ENCODE peak calls at places on chromosomes 6 and 20, in seven cellular contexts. X is GM12891, H is HepG2, G is H1, E is SK-N-SH, M is K562, N is GM12878. P is an unnamed sample.

GRCh38 chr20:51172558-51173428 is 149.9 kb upstream of the KCNG1 start:
- DNase-seq in E (no peak), X (no peak), G (no peak), H (no peak), M (no peak), N (no peak), P (no peak)

GRCh38 chr6:72032056-72032455 is 145.7 kb downstream of the RIMS1 start:
- DNase-seq in G (no peak), N (no peak), E (no peak), X (no peak), H (no peak), M (no peak), P (no peak)

GRCh38 chr6:24757610-24758009 is 17.1 kb upstream of the GMNN start:
- DNase-seq in M (no peak), X (no peak), H (no peak), E (no peak), G (no peak), N (no peak), P (no peak)

GRCh38 chr6:155313602-155314091 is 637 bp downstream of the TFB1M start:
- DNase-seq in E (no peak), N (no peak), H (peak; percentile 65), M (no peak), G (no peak), X (no peak), P (no peak)

GRCh38 chr6:14638932-14639875 is 521.6 kb downstream of the CD83 start:
- DNase-seq in X (no peak), H (no peak), E (peak; percentile 22), N (peak; percentile 36), G (no peak), M (no peak), P (no peak)

GRCh38 chr6:12969933-12970332 is 253.4 kb downstream of the PHACTR1 start:
- DNase-seq in E (no peak), M (no peak), H (no peak), G (no peak), N (no peak), X (no peak), P (no peak)

GRCh38 chr20:4848041-4848440 is 126.3 kb downstream of the PRND start:
- DNase-seq in M (no peak), X (no peak), N (no peak), G (no peak), E (no peak), H (no peak), P (no peak)

GRCh38 chr6:149483302-149483701 is 1.5 kb downstream of the ZC3H12D start:
- DNase-seq in H (no peak), N (no peak), E (no peak), X (no peak), G (no peak), M (no peak), P (no peak)

GRCh38 chr6:34795836-34796425 is 4.0 kb downstream of the BLTP3A start:
- DNase-seq in N (no peak), X (no peak), M (no peak), E (no peak), G (no peak), H (peak; percentile 28), P (no peak)

GRCh38 chr20:57736738-57737347 is 27.0 kb upstream of the PMEPA1 start:
- DNase-seq in H (no peak), G (no peak), E (no peak), N (no peak), X (no peak), M (no peak), P (no peak)

GRCh38 chr6:9095671-9096260 is 660.4 kb upstream of the SLC35B3 start:
- DNase-seq in H (no peak), M (no peak), G (no peak), N (no peak), E (no peak), X (no peak), P (no peak)

GRCh38 chr6:5706094-5707033 is 300.4 kb downstream of the NRN1 start:
- DNase-seq in M (no peak), N (no peak), E (no peak), G (no peak), X (no peak), H (no peak), P (no peak)

GRCh38 chr6:126437225-126437624 is 97.3 kb downstream of the CENPW start:
- DNase-seq in X (no peak), M (no peak), H (no peak), N (no peak), G (no peak), E (no peak), P (no peak)

GRCh38 chr6:146997062-146997461 is 207.2 kb upstream of the STXBP5 start:
- DNase-seq in X (no peak), N (no peak), H (no peak), G (no peak), E (no peak), M (no peak), P (no peak)

GRCh38 chr6:18585032-18585573 is 198.0 kb downstream of the RNF144B start:
- DNase-seq in N (no peak), G (no peak), E (no peak), X (no peak), M (peak; percentile 24), H (peak; percentile 88), P (no peak)

GRCh38 chr6:39543117-39543516 is 182.1 kb downstream of the KIF6 start:
- DNase-seq in X (no peak), E (no peak), G (no peak), M (no peak), H (no peak), N (no peak), P (no peak)

GRCh38 chr20:42836339-42836738 is 353.4 kb downstream of the PTPRT start:
- DNase-seq in M (no peak), G (no peak), X (no peak), N (no peak), E (no peak), H (no peak), P (no peak)

GRCh38 chr6:6729971-6730370 is 141.5 kb downstream of the LY86 start:
- DNase-seq in M (no peak), X (no peak), N (no peak), E (no peak), G (no peak), H (no peak), P (no peak)

GRCh38 chr6:158660331-158660730 is 10.5 kb downstream of the SYTL3 start:
- DNase-seq in X (peak; percentile 34), M (peak; percentile 60), G (no peak), E (peak; percentile 55), N (no peak), H (no peak), P (no peak)

GRCh38 chr6:158653577-158654354 is 3.9 kb downstream of the SYTL3 start:
- DNase-seq in H (no peak), N (peak; percentile 91), M (no peak), E (no peak), G (no peak), X (no peak), P (no peak)

GRCh38 chr6:158655569-158656450 is 6.0 kb downstream of the SYTL3 start:
- DNase-seq in H (no peak), N (no peak), X (no peak), G (no peak), E (no peak), M (no peak), P (no peak)

GRCh38 chr6:158654498-158654897 is 4.6 kb downstream of the SYTL3 start:
- DNase-seq in H (peak; percentile 41), N (no peak), G (no peak), M (no peak), E (peak; percentile 57), X (no peak), P (no peak)

DNA sequence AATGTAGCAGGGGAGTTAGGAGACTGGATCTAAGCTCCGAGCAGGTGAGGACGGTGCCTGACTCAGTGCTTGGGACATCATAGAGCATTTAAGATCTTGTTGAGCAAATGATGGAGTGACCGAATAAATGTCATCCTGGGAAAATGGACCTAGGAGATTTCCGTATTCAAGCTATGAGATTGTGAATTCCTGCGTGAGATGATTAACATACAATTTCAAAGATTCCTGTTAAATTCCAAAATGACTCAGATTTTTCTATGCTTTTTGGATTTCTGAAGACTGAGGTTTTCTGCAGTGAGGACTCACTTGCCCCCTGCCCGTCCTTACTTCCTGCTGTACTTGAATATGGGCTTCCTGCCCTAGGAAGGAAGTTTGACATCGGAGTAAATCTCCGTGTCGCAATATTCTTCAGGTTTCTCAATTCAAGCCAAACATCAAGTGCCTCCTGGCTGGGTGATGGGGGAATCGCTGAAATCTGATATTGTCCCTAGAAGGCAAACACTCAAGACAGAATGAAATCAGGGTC is 5.2 kb downstream of the SYTL3 start:
- DNase-seq in E (no peak), X (no peak), H (no peak), N (no peak), M (no peak), G (no peak), P (no peak)
- TF ChIP-seq POLR2AphosphoS5 in E (no peak), X (no peak), H (no peak), N (no peak), M (no peak), G (no peak), P (no peak)

GRCh38 chr20:38136421-38137245 is 28.4 kb downstream of the TGM2 start:
- DNase-seq in H (no peak), N (no peak), G (no peak), M (no peak), E (no peak), X (no peak), P (no peak)
- TF ChIP-seq TAF1 in H (no peak), N (no peak), G (no peak), M (no peak), E (no peak), X (no peak), P (no peak)

DNA sequence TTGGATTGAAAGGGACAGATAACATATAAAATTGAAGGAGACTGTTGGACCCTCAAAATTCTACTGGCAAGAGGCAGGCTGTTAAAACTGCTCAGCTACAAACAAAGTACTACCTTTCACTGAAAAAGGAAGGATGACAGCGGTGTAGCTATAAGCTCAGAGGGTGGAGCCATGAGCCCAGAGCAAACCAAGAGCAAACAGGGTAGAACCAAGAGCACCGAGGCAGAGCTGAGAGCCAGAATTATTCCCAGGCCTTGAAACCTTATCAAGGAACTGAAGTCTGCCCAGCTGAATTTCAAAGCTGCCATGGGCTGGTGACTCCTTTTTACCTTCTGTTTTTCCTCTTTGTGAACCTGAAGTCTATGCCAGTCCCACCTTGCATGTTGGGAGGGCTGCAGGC is 74.7 kb upstream of the SLC4A11 start:
- DNase-seq in M (no peak), G (no peak), E (no peak), X (no peak), H (no peak), N (no peak), P (no peak)
- TF ChIP-seq POLR2AphosphoS5 in M (no peak), G (no peak), E (no peak), X (no peak), H (no peak), N (no peak), P (no peak)

DNA sequence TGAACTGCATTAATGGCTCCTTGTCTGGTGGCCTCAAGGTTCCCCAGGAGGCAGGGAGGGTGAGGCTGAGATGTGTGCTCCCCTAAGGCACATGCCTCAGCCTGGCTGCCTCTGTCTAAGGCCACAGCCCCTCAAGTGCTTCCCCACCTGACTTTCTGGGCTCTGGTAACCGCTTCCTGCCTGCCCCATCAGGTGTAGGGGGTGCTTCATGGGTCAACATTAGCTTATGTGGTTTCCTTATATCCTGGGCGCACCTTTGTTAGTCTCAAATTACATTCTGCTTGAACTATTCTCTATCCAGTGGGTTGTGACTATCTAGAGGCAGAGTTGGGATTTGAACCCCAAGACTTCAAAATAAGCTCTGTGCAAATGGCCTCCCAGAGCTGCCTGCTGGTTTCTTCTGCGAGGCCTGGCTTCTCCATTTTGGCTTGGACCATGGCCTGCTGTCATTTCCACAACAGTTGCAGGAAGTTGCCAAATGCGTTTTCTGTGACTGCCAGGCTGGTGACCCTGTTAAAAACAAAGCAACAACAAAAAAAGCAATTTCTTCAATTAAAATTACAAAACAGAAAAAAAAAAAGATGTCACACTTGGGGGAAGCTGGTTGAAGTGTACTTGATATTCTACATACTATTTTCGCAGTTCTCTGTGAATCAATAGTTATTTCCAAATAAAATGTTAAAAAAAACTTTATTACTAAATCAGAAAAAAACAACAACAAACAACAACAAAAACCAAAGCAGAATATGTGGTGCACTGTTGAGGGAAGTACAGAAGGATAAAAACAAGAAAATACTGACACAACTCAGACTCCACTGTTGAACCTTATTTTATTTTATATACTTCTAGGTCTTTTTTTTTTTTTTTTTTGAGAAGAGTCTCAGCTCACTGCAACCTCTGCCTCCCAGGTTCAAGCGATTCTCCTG is 20.0 kb upstream of the ZNFX1 start:
- DNase-seq in X (no peak), H (no peak), G (no peak), N (no peak), E (no peak), M (no peak), P (no peak)
- TF ChIP-seq TAF1 in X (no peak), H (no peak), G (no peak), N (no peak), E (no peak), M (no peak), P (no peak)

P was measured in GM12892.